ENCODE peak calls at places on chromosome 11, in eight cellular contexts. A is GM23338, Q is PC-3, Y is fibroblast of lung, B is H9, W is IMR-90, N is endothelial cell of umbilical vein, D is K562. L is an unnamed sample. For H3K4me1 and H4K20me1, the result is how much of the 10 kb centered on the place peaks cover.

GRCh38 chr11:78878631-78879030 is 304.0 kb upstream of the NARS2 start:
- DNase-seq in Y (no peak), A (no peak), D (no peak), N (no peak), B (no peak), W (no peak), Q (no peak), L (no peak)

GRCh38 chr11:133678211-133678610 is 145.9 kb upstream of the OPCML start:
- DNase-seq in D (no peak), Q (no peak), Y (no peak), B (no peak), W (no peak), N (no peak), A (no peak), L (no peak)

GRCh38 chr11:116500002-116500832 is 272.6 kb downstream of the BUD13 start:
- DNase-seq in Y (no peak), Q (no peak), D (no peak), A (peak), N (no peak), W (no peak), B (no peak), L (no peak)

GRCh38 chr11:132475046-132475445 is 1057.3 kb downstream of the OPCML start:
- DNase-seq in Y (peak), N (no peak), B (no peak), W (no peak), A (no peak), Q (no peak), D (no peak), L (no peak)

GRCh38 chr11:27213232-27213660 is 149.8 kb downstream of the CCDC34 start:
- DNase-seq in N (peak), A (no peak), Q (peak), W (peak), D (no peak), Y (peak), B (no peak), L (peak)

GRCh38 chr11:8732748-8733241 is 50.2 kb downstream of the RPL27A start:
- DNase-seq in A (no peak), W (peak), Q (peak), D (no peak), Y (peak), B (no peak), N (peak), L (no peak)

GRCh38 chr11:124174001-124174400 is 9.1 kb upstream of the OR10D3 start:
- DNase-seq in A (peak), Y (peak), N (peak), D (peak), B (peak), Q (peak), W (peak), L (peak)

GRCh38 chr11:58958500-58958899 is 19.2 kb downstream of the GLYATL1 start:
- DNase-seq in B (peak), N (peak), A (peak), Q (peak), Y (no peak), W (no peak), D (peak), L (peak)

GRCh38 chr11:12472401-12473065 is 95.2 kb downstream of the PARVA start:
- DNase-seq in Y (peak), A (no peak), W (no peak), B (no peak), Q (no peak), D (no peak), N (no peak), L (no peak)

GRCh38 chr11:1882265-1883238 is 9.1 kb downstream of the PRR33 start:
- DNase-seq in Y (peak), W (peak), B (peak), D (peak), A (peak), N (peak), Q (peak), L (peak)

GRCh38 chr11:92257536-92257935 is 32.9 kb downstream of the FAT3 start:
- DNase-seq in W (no peak), N (no peak), Y (peak), B (no peak), A (no peak), D (no peak), Q (no peak), L (no peak)

GRCh38 chr11:113849713-113850112 is 25.7 kb downstream of the USP28 start:
- DNase-seq in Y (no peak), N (no peak), W (no peak), B (peak), Q (no peak), D (no peak), A (peak), L (no peak)

GRCh38 chr11:10326080-10326964 is 21.4 kb downstream of the ADM start:
- DNase-seq in N (peak), Q (peak), B (no peak), D (no peak), W (no peak), A (no peak), Y (peak), L (peak)

GRCh38 chr11:77636738-77637344 is 753 bp downstream of the CLNS1A start:
- DNase-seq in D (peak), Q (no peak), B (no peak), Y (no peak), A (peak), N (peak), W (no peak), L (no peak)

GRCh38 chr11:134844838-134845237 is 432.8 kb upstream of the B3GAT1 start:
- DNase-seq in N (no peak), W (no peak), B (no peak), Q (no peak), A (no peak), Y (no peak), D (no peak), L (no peak)

GRCh38 chr11:122642971-122643370 is 12.6 kb upstream of the UBASH3B start:
- DNase-seq in Q (peak), B (no peak), N (no peak), W (peak), D (no peak), A (no peak), Y (peak), L (no peak)

GRCh38 chr11:47950396-47950795 is 30.0 kb upstream of the PTPRJ start:
- DNase-seq in A (no peak), N (no peak), Y (peak), Q (no peak), W (no peak), D (no peak), B (no peak), L (no peak)

GRCh38 chr11:17145972-17146371 is 61.8 kb downstream of the PIK3C2A start:
- DNase-seq in Q (peak), B (no peak), W (peak), N (no peak), Y (no peak), D (no peak), A (no peak), L (no peak)

GRCh38 chr11:31645747-31646146 is 136.2 kb downstream of the ELP4 start:
- DNase-seq in N (peak), W (peak), B (no peak), A (no peak), Y (peak), Q (peak), D (no peak), L (peak)

GRCh38 chr11:55936300-55936699 is at the start of gene OR5I1:
- DNase-seq in D (no peak), N (no peak), Y (no peak), W (no peak), Q (no peak), A (no peak), B (no peak), L (no peak)

GRCh38 chr11:7759010-7759409 is 37.7 kb downstream of the OR5P2 start:
- DNase-seq in Q (no peak), N (no peak), W (no peak), A (no peak), D (no peak), B (no peak), Y (no peak), L (no peak)

GRCh38 chr11:98455500-98456186 is 565.1 kb upstream of the CNTN5 start:
- DNase-seq in N (no peak), D (peak), B (peak), W (no peak), Y (no peak), A (peak), Q (peak), L (no peak)

GRCh38 chr11:76602431-76602861 is 68.1 kb downstream of the LRRC32 start:
- DNase-seq in W (peak), Q (no peak), N (peak), Y (no peak), A (no peak), D (no peak), B (no peak), L (peak)

GRCh38 chr11:66346476-66347424 is 679 bp downstream of the B4GAT1 start:
- DNase-seq in Y (no peak), D (no peak), N (no peak), B (no peak), Q (no peak), A (no peak), W (no peak), L (peak)

GRCh38 chr11:132332521-132332920 is 962.1 kb downstream of the NTM start:
- DNase-seq in Q (no peak), B (peak), W (no peak), A (peak), N (no peak), D (no peak), Y (no peak), L (no peak)

GRCh38 chr11:104301776-104302175 is 137.8 kb upstream of the PDGFD start:
- DNase-seq in Q (no peak), B (no peak), W (no peak), D (no peak), N (no peak), A (peak), Y (no peak), L (no peak)

GRCh38 chr11:45926001-45926401 is 3.5 kb downstream of the LARGE2 start:
- DNase-seq in W (no peak), Y (no peak), D (no peak), N (no peak), A (no peak), B (peak), Q (no peak), L (no peak)

GRCh38 chr11:74992852-74993251 is 4.1 kb downstream of the NEU3 start:
- DNase-seq in D (no peak), W (no peak), Y (no peak), B (no peak), A (no peak), Q (no peak), N (no peak), L (no peak)

GRCh38 chr11:70544774-70545625 is 146.7 kb downstream of the CTTN start:
- DNase-seq in D (no peak), Q (peak), W (peak), A (peak), Y (peak), N (no peak), B (peak), L (peak)

GRCh38 chr11:19349340-19350025 is 108.7 kb upstream of the E2F8 start:
- DNase-seq in Q (no peak), D (no peak), B (no peak), W (no peak), Y (no peak), A (no peak), N (no peak), L (no peak)

GRCh38 chr11:59708537-59708936 is 5.1 kb downstream of the OR10V1 start:
- DNase-seq in D (no peak), W (peak), B (no peak), N (no peak), Y (peak), Q (no peak), A (no peak), L (no peak)

GRCh38 chr11:16945671-16946469 is 68.3 kb downstream of the PLEKHA7 start:
- DNase-seq in B (peak), D (peak), W (peak), N (peak), Y (peak), Q (peak), A (peak), L (peak)

GRCh38 chr11:569273-569885 is 6.9 kb upstream of the PHRF1 start:
- DNase-seq in W (no peak), B (no peak), Y (no peak), Q (no peak), N (no peak), D (no peak), A (peak), L (peak)
- H3K4me1 ChIP-seq in W (under half), B (under half), Y (under half), Q (under half), N (under half), D (under half), A (under half), L (under half)

GRCh38 chr11:61791737-61792309 is 576 bp downstream of the TMEM258 start:
- DNase-seq in N (peak), A (peak), Q (peak), W (peak), B (no peak), D (peak), Y (peak), L (peak)
- TF ChIP-seq CTCF in N (no peak), A (no peak), Q (no peak), W (no peak), B (no peak), D (no peak), Y (peak), L (peak)

DNA sequence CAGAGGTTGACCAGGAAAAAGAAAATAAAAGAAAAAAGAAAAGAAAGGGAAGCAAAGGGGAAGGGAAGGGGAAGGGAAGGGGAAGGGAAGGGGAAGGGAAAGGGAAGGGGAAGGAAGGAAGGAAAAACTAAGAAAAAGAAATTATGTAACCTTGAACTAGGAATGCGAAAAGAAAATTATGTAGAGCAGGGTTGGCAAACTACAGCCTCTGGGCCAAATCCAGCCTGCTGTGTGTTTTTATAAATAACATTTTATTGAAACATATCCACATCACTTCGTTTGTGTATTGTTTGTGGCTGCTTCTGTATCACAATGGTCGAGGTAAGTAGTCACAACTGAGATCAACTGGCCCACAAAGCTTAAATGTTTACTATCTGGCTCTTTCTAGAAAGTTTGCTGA is 56.7 kb downstream of the CLPB start:
- DNase-seq in B (no peak), D (no peak), W (no peak), Y (no peak), N (no peak), Q (no peak), A (no peak), L (no peak)
- H4K20me1 ChIP-seq in B (under half), D (under half), W (under half), Y (under half), N (under half), Q (under half), A (under half), L (under half)

GRCh38 chr11:121449626-121450025 is 2.5 kb upstream of the SORL1 start:
- DNase-seq in N (no peak), A (no peak), B (no peak), W (no peak), D (no peak), Q (no peak), Y (no peak), L (no peak)
- H3K4me1 ChIP-seq in N (under half), A (half or more), B (under half), W (under half), D (under half), Q (under half), Y (under half), L (under half)

GRCh38 chr11:43934359-43935130 is 7.9 kb upstream of the C11orf96 start:
- DNase-seq in Y (peak), N (no peak), Q (no peak), A (no peak), D (no peak), B (no peak), W (no peak), L (no peak)

GRCh38 chr11:43933226-43933607 is 9.2 kb upstream of the C11orf96 start:
- DNase-seq in Q (no peak), W (no peak), A (no peak), B (no peak), Y (no peak), D (no peak), N (no peak), L (no peak)

GRCh38 chr11:43931717-43932039 is 10.8 kb upstream of the C11orf96 start:
- DNase-seq in D (no peak), N (no peak), B (no peak), Q (no peak), W (no peak), Y (no peak), A (peak), L (no peak)

GRCh38 chr11:43935131-43935979 is 7.1 kb upstream of the C11orf96 start:
- DNase-seq in W (no peak), A (no peak), D (no peak), N (no peak), Y (no peak), B (no peak), Q (no peak), L (no peak)

GRCh38 chr11:43933608-43934358 is 8.7 kb upstream of the C11orf96 start:
- DNase-seq in A (no peak), B (no peak), Q (no peak), W (peak), D (no peak), N (no peak), Y (peak), L (no peak)
- TF ChIP-seq CTCF in A (no peak), B (no peak), Q (no peak), W (peak), D (no peak), N (no peak), Y (peak), L (no peak)

L was measured in hepatocyte.